ENCODE peak calls at places on chromosomes 6 and 20, in eight cellular contexts. T, K, H, M, E, W, Z and I are unnamed samples.

GRCh38 chr6:21871831-21872230 is 278.3 kb downstream of the SOX4 start:
- DNase-seq in T (no peak), K (no peak), H (no peak), M (no peak), E (no peak), W (no peak), Z (no peak), I (no peak)

GRCh38 chr6:157097255-157097936 is 225.9 kb downstream of the TMEM242 start:
- DNase-seq in T (no peak), K (no peak), H (no peak), M (no peak), E (no peak), W (no peak), Z (no peak), I (no peak)

GRCh38 chr6:48136856-48137255 is 25.9 kb upstream of the PTCHD4 start:
- DNase-seq in T (no peak), K (no peak), H (no peak), M (peak), E (no peak), W (no peak), Z (no peak), I (no peak)

GRCh38 chr20:2485662-2486061 is 15.1 kb upstream of the SNRPB start:
- DNase-seq in T (no peak), K (no peak), H (no peak), M (no peak), E (peak), W (no peak), Z (no peak), I (no peak)

GRCh38 chr6:81166770-81167169 is 585.7 kb downstream of the TENT5A start:
- DNase-seq in T (no peak), K (peak), H (no peak), M (peak), E (no peak), W (no peak), Z (no peak), I (no peak)

GRCh38 chr6:90413867-90414266 is 117.2 kb upstream of the BACH2 start:
- DNase-seq in T (no peak), K (peak), H (no peak), M (peak), E (peak), W (peak), Z (peak), I (no peak)

GRCh38 chr6:105051941-105052471 is 95.1 kb downstream of the LIN28B start:
- DNase-seq in T (no peak), K (no peak), H (no peak), M (peak), E (no peak), W (no peak), Z (no peak), I (no peak)

GRCh38 chr6:121951918-121952379 is 447.5 kb upstream of the HSF2 start:
- DNase-seq in T (peak), K (no peak), H (no peak), M (peak), E (no peak), W (no peak), Z (no peak), I (no peak)